ENCODE peak calls at places on chromosome 17, in six cellular contexts. One of them, this sample, is unnamed.

GRCh38 chr17:15422392-15422957 is 44.9 kb downstream of the CDRT4 start:
- DNase-seq in uterus: no peak
- DNase-seq in IMR-90: no peak
- DNase-seq in suprapubic skin: no peak
- DNase-seq in transverse colon: no peak
- DNase-seq in endothelial cell of umbilical vein: no peak
- DNase-seq in this sample: no peak

GRCh38 chr17:72516772-72517399 is 396.1 kb downstream of the SOX9 start:
- DNase-seq in uterus: no peak
- DNase-seq in IMR-90: no peak
- DNase-seq in suprapubic skin: no peak
- DNase-seq in transverse colon: no peak
- DNase-seq in endothelial cell of umbilical vein: no peak
- DNase-seq in this sample: no peak

GRCh38 chr17:19382581-19383444 is 4.2 kb downstream of the MFAP4 start:
- DNase-seq in uterus: no peak
- DNase-seq in IMR-90: no peak
- DNase-seq in suprapubic skin: no peak
- DNase-seq in transverse colon: no peak
- DNase-seq in endothelial cell of umbilical vein: no peak
- DNase-seq in this sample: no peak

GRCh38 chr17:31318298-31319190 is 2.9 kb downstream of the EVI2A start:
- DNase-seq in uterus: peak; percentile 63
- DNase-seq in IMR-90: peak; percentile 85
- DNase-seq in suprapubic skin: no peak
- DNase-seq in transverse colon: peak; percentile 46
- DNase-seq in endothelial cell of umbilical vein: peak; percentile 4
- DNase-seq in this sample: no peak

GRCh38 chr17:18111330-18111971 is 2.9 kb downstream of the MYO15A start:
- DNase-seq in uterus: no peak
- DNase-seq in IMR-90: no peak
- DNase-seq in suprapubic skin: no peak
- DNase-seq in transverse colon: no peak
- DNase-seq in endothelial cell of umbilical vein: no peak
- DNase-seq in this sample: no peak

GRCh38 chr17:17345686-17346427 is 42.7 kb downstream of the NT5M start:
- DNase-seq in uterus: no peak
- DNase-seq in IMR-90: no peak
- DNase-seq in suprapubic skin: peak; percentile 72
- DNase-seq in transverse colon: no peak
- DNase-seq in endothelial cell of umbilical vein: no peak
- DNase-seq in this sample: no peak

GRCh38 chr17:37744961-37745800 is at the start of gene HNF1B:
- DNase-seq in uterus: no peak
- DNase-seq in IMR-90: no peak
- DNase-seq in suprapubic skin: no peak
- DNase-seq in transverse colon: peak; percentile 73
- DNase-seq in endothelial cell of umbilical vein: no peak
- DNase-seq in this sample: no peak

GRCh38 chr17:57943140-57943539 is 12.1 kb downstream of the CUEDC1 start:
- DNase-seq in uterus: no peak
- DNase-seq in IMR-90: peak; percentile 51
- DNase-seq in suprapubic skin: no peak
- DNase-seq in transverse colon: no peak
- DNase-seq in endothelial cell of umbilical vein: no peak
- DNase-seq in this sample: no peak

GRCh38 chr17:39738568-39738901 is 797 bp downstream of the GRB7 start:
- DNase-seq in uterus: no peak
- DNase-seq in IMR-90: no peak
- DNase-seq in suprapubic skin: no peak
- DNase-seq in transverse colon: peak; percentile 76
- DNase-seq in endothelial cell of umbilical vein: no peak
- DNase-seq in this sample: no peak

GRCh38 chr17:32783602-32784001 is 93.3 kb downstream of the MYO1D start:
- DNase-seq in uterus: no peak
- DNase-seq in IMR-90: peak; percentile 66
- DNase-seq in suprapubic skin: no peak
- DNase-seq in transverse colon: no peak
- DNase-seq in endothelial cell of umbilical vein: peak; percentile 75
- DNase-seq in this sample: no peak

GRCh38 chr17:80816241-80817103 is 175.2 kb upstream of the CHMP6 start:
- DNase-seq in uterus: no peak
- DNase-seq in IMR-90: no peak
- DNase-seq in suprapubic skin: no peak
- DNase-seq in transverse colon: no peak
- DNase-seq in endothelial cell of umbilical vein: no peak
- DNase-seq in this sample: no peak

GRCh38 chr17:28552201-28552999 is at the start of gene UNC119:
- DNase-seq in uterus: peak; percentile 79
- DNase-seq in IMR-90: peak; percentile 46
- DNase-seq in suprapubic skin: no peak
- DNase-seq in transverse colon: peak; percentile 87
- DNase-seq in endothelial cell of umbilical vein: peak; percentile 60
- DNase-seq in this sample: no peak
- TF ChIP-seq POLR2A in uterus: peak; percentile 68
- TF ChIP-seq POLR2A in IMR-90: peak; percentile 41
- TF ChIP-seq POLR2A in suprapubic skin: peak; percentile 17
- TF ChIP-seq POLR2A in transverse colon: peak; percentile 53
- TF ChIP-seq POLR2A in endothelial cell of umbilical vein: peak; percentile 73
- TF ChIP-seq POLR2A in this sample: peak; percentile 50

DNA sequence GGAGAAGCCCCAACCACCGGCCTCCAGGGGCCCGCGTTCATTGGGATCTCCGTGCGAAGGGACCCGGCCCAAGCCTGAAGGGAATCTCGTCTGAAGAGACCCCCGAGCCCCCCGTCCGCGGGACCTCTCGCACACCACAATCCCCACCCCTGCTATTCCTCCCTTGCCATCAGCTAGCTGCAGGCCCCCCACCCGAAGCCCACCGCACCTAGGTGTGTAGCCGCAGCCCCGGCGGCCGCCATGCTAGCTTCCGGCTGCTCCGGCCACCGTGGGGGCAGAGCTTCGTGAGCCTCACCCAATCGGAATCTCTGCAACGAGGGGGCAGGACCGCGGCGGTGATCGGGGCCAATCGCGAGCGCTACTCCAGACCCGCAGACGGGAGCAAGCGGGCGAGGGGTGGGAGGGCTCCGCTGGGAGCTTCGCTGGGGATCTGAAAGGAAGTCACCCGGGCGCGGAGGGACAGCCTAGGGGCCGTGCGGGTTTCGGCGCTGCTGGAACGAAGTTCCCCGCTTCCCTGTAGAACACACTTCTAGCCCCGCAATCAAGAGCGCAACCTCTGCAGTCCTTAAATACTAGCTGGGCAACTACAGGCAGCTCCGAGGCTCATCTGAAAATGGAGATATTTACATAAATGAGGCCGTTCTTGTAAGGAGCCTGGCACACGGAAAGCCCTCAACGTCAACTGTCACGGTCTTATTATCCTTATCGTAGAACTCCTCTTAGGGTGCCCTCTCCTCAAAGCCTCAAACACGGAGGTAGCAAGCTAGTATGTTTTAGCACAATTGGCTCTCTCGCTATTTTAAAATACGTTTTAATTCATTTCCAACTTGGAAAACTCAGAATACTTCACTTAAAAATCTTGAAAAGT is at the start of gene PIGS:
- DNase-seq in uterus: peak; percentile 91
- DNase-seq in IMR-90: peak; percentile 87
- DNase-seq in suprapubic skin: peak; percentile 99
- DNase-seq in transverse colon: peak; percentile 97
- DNase-seq in endothelial cell of umbilical vein: peak; percentile 94
- DNase-seq in this sample: peak; percentile 60
- TF ChIP-seq CTCF in uterus: no peak
- TF ChIP-seq CTCF in IMR-90: no peak
- TF ChIP-seq CTCF in suprapubic skin: no peak
- TF ChIP-seq CTCF in transverse colon: no peak
- TF ChIP-seq CTCF in endothelial cell of umbilical vein: no peak
- TF ChIP-seq CTCF in this sample: no peak

DNA sequence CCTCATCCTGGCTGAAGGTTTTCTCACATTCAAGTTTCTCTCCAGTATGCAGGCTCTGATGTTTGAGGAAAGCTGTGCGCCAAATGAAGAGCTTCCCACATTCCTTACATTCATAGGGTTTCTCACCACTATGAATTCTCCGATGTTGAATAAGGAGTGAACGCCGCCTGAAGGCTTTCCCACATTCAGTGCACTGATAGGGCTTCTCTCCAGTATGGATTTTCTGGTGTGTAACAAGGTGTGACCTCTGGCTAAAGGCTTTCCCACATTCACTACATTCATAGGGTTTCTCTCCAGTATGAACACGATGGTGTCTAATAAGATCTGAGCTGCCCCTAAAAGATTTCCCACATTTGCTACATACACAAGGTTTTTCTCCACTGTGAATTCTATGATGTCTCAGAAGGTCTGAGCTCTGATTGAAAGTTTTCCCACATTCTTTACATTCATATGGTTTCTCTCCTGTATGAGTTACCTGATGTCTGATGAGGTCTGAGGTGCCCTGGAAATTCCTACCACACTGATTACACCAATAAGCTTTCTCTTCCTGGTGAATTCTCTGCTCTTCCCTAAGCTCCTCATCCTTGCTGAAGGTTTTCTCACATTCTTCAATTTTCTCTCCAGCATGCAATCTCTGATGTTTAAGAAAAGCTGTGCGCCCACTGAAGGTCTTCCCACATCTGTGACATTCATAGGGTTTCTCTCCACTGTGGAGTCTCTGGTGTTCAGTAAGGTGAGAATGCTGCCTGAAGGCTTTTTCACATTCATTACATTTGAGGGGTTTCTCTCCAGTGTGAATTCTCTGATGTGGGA is 8.9 kb downstream of the ZNF594 start:
- DNase-seq in uterus: no peak
- DNase-seq in IMR-90: no peak
- DNase-seq in suprapubic skin: no peak
- DNase-seq in transverse colon: no peak
- DNase-seq in endothelial cell of umbilical vein: no peak
- DNase-seq in this sample: no peak
- H3K9me3 ChIP-seq in uterus: peaks cover 96% of the 10 kb centered on the region
- H3K9me3 ChIP-seq in IMR-90: peaks cover 76% of the 10 kb centered on the region
- H3K9me3 ChIP-seq in suprapubic skin: peaks cover 81% of the 10 kb centered on the region
- H3K9me3 ChIP-seq in transverse colon: peaks cover 97% of the 10 kb centered on the region
- H3K9me3 ChIP-seq in endothelial cell of umbilical vein: peaks cover 34% of the 10 kb centered on the region
- H3K9me3 ChIP-seq in this sample: peaks cover 100% of the 10 kb centered on the region

DNA sequence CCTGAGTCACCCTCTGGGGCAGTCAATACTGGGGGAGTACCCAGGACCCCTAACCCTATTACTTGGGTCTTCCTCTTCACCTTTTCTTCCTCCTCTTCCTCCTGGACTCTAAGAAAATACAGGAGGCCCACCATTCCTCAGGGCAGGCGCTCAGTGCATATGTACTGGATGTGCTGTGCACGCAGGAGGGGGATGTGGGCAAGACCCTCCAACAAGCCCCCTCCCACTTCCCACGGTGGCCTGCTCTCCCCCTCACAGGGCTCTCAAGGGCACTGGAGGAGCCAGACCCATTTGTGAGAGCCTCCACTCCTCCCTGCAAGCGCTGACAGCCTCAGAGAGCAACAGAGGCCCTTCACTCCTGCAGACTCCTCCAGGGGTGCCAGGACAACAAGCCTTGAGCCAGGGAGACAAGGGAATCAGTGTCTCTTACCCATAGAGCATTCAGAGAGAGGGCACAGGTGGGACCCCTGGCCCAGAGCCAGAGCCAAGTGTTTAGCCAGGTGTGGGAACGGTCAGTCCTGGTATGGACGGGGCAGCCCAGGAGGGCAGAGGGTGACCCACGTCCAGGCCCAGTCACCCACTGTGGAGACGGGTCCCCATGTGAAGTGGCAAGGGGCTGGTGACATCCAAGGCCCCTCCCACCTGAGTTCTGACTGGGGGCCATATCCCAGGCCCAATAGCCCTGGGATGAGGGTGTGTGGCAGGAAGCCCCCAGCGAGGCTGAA is 27.3 kb upstream of the KSR1 start:
- DNase-seq in uterus: no peak
- DNase-seq in IMR-90: no peak
- DNase-seq in suprapubic skin: no peak
- DNase-seq in transverse colon: no peak
- DNase-seq in endothelial cell of umbilical vein: no peak
- DNase-seq in this sample: no peak
- TF ChIP-seq POLR2A in uterus: no peak
- TF ChIP-seq POLR2A in IMR-90: no peak
- TF ChIP-seq POLR2A in suprapubic skin: no peak
- TF ChIP-seq POLR2A in transverse colon: no peak
- TF ChIP-seq POLR2A in endothelial cell of umbilical vein: no peak
- TF ChIP-seq POLR2A in this sample: no peak

DNA sequence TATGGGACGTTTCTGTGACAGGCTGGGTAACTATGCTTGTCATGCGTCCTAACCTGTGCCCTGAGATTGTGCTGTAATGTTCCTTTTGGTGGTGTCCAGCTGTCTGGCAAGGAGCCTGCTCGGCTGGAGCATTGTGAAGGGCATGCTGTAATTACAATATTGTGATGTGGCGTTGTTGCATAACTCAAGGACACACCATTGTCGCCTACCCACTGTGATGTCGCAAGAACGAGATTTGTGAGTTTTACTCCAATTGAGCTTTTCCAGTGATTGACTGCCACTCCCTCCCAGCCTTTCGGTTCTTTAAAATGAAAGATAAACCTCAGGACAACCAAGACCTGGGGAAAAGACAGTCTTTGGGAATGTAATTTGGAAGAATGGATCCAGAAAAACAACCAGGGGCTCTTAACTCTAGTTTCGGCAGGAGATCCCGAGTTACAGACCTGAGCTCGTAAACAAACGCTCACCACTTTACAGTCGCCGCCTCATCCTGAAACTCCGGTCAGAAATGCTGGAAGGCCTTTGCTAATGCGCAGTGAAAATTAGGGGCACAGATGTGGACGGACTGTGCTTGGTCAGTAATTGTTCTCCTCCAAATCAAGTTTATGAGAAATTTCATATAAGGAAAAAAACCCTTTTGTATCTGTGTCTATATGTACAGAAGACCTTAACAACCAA is 1.3 kb downstream of the ZNF750 start:
- DNase-seq in uterus: no peak
- DNase-seq in IMR-90: peak; percentile 17
- DNase-seq in suprapubic skin: no peak
- DNase-seq in transverse colon: peak; percentile 85
- DNase-seq in endothelial cell of umbilical vein: no peak
- DNase-seq in this sample: no peak
- TF ChIP-seq CTCF in uterus: no peak
- TF ChIP-seq CTCF in IMR-90: no peak
- TF ChIP-seq CTCF in suprapubic skin: no peak
- TF ChIP-seq CTCF in transverse colon: no peak
- TF ChIP-seq CTCF in endothelial cell of umbilical vein: no peak
- TF ChIP-seq CTCF in this sample: no peak

GRCh38 chr17:53649201-53649600 is 173.5 kb upstream of the KIF2B start:
- DNase-seq in uterus: no peak
- DNase-seq in IMR-90: no peak
- DNase-seq in suprapubic skin: no peak
- DNase-seq in transverse colon: no peak
- DNase-seq in endothelial cell of umbilical vein: no peak
- DNase-seq in this sample: no peak
- H3K9me3 ChIP-seq in uterus: no peaks in the 10 kb centered on the region
- H3K9me3 ChIP-seq in IMR-90: peaks cover 2% of the 10 kb centered on the region
- H3K9me3 ChIP-seq in suprapubic skin: no peaks in the 10 kb centered on the region
- H3K9me3 ChIP-seq in transverse colon: peaks cover 4% of the 10 kb centered on the region
- H3K9me3 ChIP-seq in endothelial cell of umbilical vein: peaks cover 4% of the 10 kb centered on the region
- H3K9me3 ChIP-seq in this sample: no peaks in the 10 kb centered on the region

GRCh38 chr17:81867952-81868673 is 3.0 kb downstream of the ARHGDIA start:
- DNase-seq in uterus: no peak
- DNase-seq in IMR-90: no peak
- DNase-seq in suprapubic skin: no peak
- DNase-seq in transverse colon: peak; percentile 33
- DNase-seq in endothelial cell of umbilical vein: no peak
- DNase-seq in this sample: no peak
- TF ChIP-seq POLR2A in uterus: no peak
- TF ChIP-seq POLR2A in IMR-90: peak; percentile 40
- TF ChIP-seq POLR2A in suprapubic skin: no peak
- TF ChIP-seq POLR2A in transverse colon: peak; percentile 14
- TF ChIP-seq POLR2A in endothelial cell of umbilical vein: peak; percentile 3
- TF ChIP-seq POLR2A in this sample: no peak